ENCODE peak calls at places on chromosomes 1 and 21, in seven cellular contexts. L, V, E, X, J, Y and C are unnamed samples.

GRCh38 chr1:24980836-24981631 is 51.0 kb upstream of the RUNX3 start:
- DNase-seq in L (no peak), V (no peak), E (no peak), X (no peak), J (no peak), Y (no peak), C (no peak)

GRCh38 chr1:83131692-83131955 is 867.3 kb downstream of the TTLL7 start:
- DNase-seq in L (no peak), V (no peak), E (no peak), X (no peak), J (no peak), Y (no peak), C (no peak)

GRCh38 chr21:40335689-40336088 is 468.5 kb downstream of the PCP4 start:
- DNase-seq in L (no peak), V (no peak), E (no peak), X (no peak), J (no peak), Y (no peak), C (no peak)

GRCh38 chr1:165434264-165434663 is 10.7 kb downstream of the RXRG start:
- DNase-seq in L (no peak), V (no peak), E (no peak), X (no peak), J (no peak), Y (no peak), C (no peak)

GRCh38 chr1:27101696-27102095 is 53.2 kb downstream of the SLC9A1 start:
- DNase-seq in L (no peak), V (no peak), E (no peak), X (no peak), J (no peak), Y (no peak), C (no peak)

GRCh38 chr1:182392045-182393028 is 747 bp upstream of the GLUL start:
- DNase-seq in L (peak; percentile 85), V (no peak), E (no peak), X (no peak), J (peak; percentile 39), Y (peak; percentile 48), C (no peak)

GRCh38 chr1:94101613-94101940 is 19.4 kb downstream of the ABCA4 start:
- DNase-seq in L (no peak), V (no peak), E (no peak), X (no peak), J (peak; percentile 45), Y (no peak), C (no peak)

GRCh38 chr21:43893536-43894205 is 28.6 kb downstream of the AGPAT3 start:
- DNase-seq in L (no peak), V (no peak), E (no peak), X (no peak), J (no peak), Y (peak; percentile 82), C (no peak)

DNA sequence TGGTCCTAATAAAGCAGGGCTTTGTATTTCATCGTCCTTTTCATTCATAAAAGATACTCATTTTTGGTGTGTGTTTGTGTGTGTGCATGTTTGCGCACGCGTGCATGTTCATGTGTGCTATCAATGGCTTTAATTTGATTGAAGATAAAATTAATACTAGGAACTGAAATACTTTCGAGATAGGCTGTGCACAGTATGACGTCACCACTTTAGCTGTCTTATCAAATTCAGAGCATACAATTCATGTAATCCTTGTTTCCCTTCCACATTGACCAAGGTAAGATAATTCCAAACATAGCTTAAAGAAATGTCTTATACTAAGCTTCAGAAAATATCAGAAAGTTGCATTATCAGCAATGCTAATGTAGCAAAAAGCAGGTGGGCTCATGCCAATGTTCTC is 113.6 kb upstream of the CYYR1 start:
- DNase-seq in L (no peak), V (no peak), E (no peak), X (no peak), J (no peak), Y (no peak), C (no peak)
- TF ChIP-seq CTCF in L (no peak), V (no peak), E (no peak), X (no peak), J (no peak), Y (no peak), C (no peak)

GRCh38 chr1:151048645-151049032 is 1.1 kb downstream of the C1orf56 start:
- DNase-seq in L (no peak), V (no peak), E (no peak), X (no peak), J (no peak), Y (no peak), C (no peak)
- TF ChIP-seq CTCF in L (no peak), V (no peak), E (no peak), X (no peak), J (no peak), Y (no peak), C (no peak)

GRCh38 chr1:221636967-221637366 is 104.9 kb downstream of the DUSP10 start:
- DNase-seq in L (no peak), V (no peak), E (no peak), X (no peak), J (no peak), Y (no peak), C (no peak)

GRCh38 chr1:221636096-221636495 is 105.8 kb downstream of the DUSP10 start:
- DNase-seq in L (no peak), V (no peak), E (no peak), X (no peak), J (no peak), Y (no peak), C (no peak)

GRCh38 chr1:221635305-221635704 is 106.6 kb downstream of the DUSP10 start:
- DNase-seq in L (no peak), V (no peak), E (no peak), X (no peak), J (no peak), Y (no peak), C (no peak)

GRCh38 chr1:221634010-221634409 is 107.9 kb downstream of the DUSP10 start:
- DNase-seq in L (no peak), V (no peak), E (no peak), X (no peak), J (no peak), Y (no peak), C (no peak)

GRCh38 chr1:221634606-221635005 is 107.3 kb downstream of the DUSP10 start:
- DNase-seq in L (no peak), V (no peak), E (no peak), X (no peak), J (peak; percentile 7), Y (no peak), C (no peak)
- TF ChIP-seq CTCF in L (no peak), V (no peak), E (no peak), X (no peak), J (no peak), Y (no peak), C (no peak)

GRCh38 chr1:20233394-20233793 is 47.1 kb upstream of the PLA2G2C start:
- DNase-seq in L (no peak), V (no peak), E (no peak), X (peak; percentile 31), J (peak; percentile 43), Y (peak; percentile 40), C (no peak)
- TF ChIP-seq CTCF in L (no peak), V (no peak), E (no peak), X (peak; percentile 49), J (peak; percentile 47), Y (peak; percentile 35), C (peak; percentile 24)

DNA sequence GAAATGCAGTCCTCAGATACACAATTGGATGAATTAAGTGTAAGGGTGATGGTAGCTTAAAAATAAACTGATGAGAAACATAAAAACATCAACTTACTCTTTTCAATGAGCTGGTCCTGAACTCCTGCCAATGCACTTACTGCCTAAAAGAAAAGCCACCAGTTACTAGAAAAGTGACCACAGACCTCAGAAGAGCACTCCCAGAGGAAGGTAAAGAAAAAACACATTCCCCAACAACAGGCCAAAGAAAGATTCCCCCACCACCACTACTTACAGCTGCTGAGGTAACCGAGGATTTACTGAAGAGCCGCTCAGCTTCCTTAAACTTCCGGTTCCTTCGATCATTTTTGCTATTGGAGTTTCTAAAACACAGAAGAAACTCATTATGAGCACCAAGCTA is 5.4 kb downstream of the MEAF6 start:
- DNase-seq in L (no peak), V (no peak), E (no peak), X (peak; percentile 30), J (peak; percentile 59), Y (peak; percentile 40), C (no peak)
- TF ChIP-seq CTCF in L (no peak), V (no peak), E (peak; percentile 24), X (peak; percentile 20), J (peak; percentile 52), Y (peak; percentile 16), C (peak; percentile 11)